ENCODE peak calls at places on chromosomes 6 and 20, in ten cellular contexts. One of them, this sample, is unnamed.
A peak's percentile ranks its signal among the peaks of the same experiment; 100 is the strongest.

GRCh38 chr20:39879296-39879695 is 809.7 kb downstream of the MAFB start:
- DNase-seq in psoas muscle: no peak
- DNase-seq in GM12878: no peak
- DNase-seq in epithelial cell of esophagus: peak; percentile 41
- DNase-seq in A549: no peak
- DNase-seq in astrocyte: peak; percentile 51
- DNase-seq in dorsolateral prefrontal cortex: no peak
- DNase-seq in lower lobe of right lung: no peak
- DNase-seq in tibial artery: no peak
- DNase-seq in right atrium auricular region: no peak
- DNase-seq in this sample: no peak

GRCh38 chr6:144330588-144330987 is 45.5 kb downstream of the UTRN start:
- DNase-seq in psoas muscle: no peak
- DNase-seq in GM12878: no peak
- DNase-seq in epithelial cell of esophagus: peak; percentile 86
- DNase-seq in A549: no peak
- DNase-seq in astrocyte: no peak
- DNase-seq in dorsolateral prefrontal cortex: no peak
- DNase-seq in lower lobe of right lung: peak; percentile 86
- DNase-seq in tibial artery: no peak
- DNase-seq in right atrium auricular region: no peak
- DNase-seq in this sample: peak; percentile 97

GRCh38 chr6:144266091-144266649 is 19.0 kb upstream of the UTRN start:
- DNase-seq in psoas muscle: peak; percentile 82
- DNase-seq in GM12878: no peak
- DNase-seq in epithelial cell of esophagus: peak; percentile 94
- DNase-seq in A549: peak; percentile 83
- DNase-seq in astrocyte: peak; percentile 85
- DNase-seq in dorsolateral prefrontal cortex: no peak
- DNase-seq in lower lobe of right lung: peak; percentile 60
- DNase-seq in tibial artery: peak; percentile 47
- DNase-seq in right atrium auricular region: peak; percentile 64
- DNase-seq in this sample: peak; percentile 55

GRCh38 chr6:165220030-165220429 is 89.4 kb downstream of the C6orf118 start:
- DNase-seq in psoas muscle: no peak
- DNase-seq in GM12878: no peak
- DNase-seq in epithelial cell of esophagus: no peak
- DNase-seq in A549: no peak
- DNase-seq in astrocyte: no peak
- DNase-seq in dorsolateral prefrontal cortex: no peak
- DNase-seq in lower lobe of right lung: no peak
- DNase-seq in tibial artery: no peak
- DNase-seq in right atrium auricular region: no peak
- DNase-seq in this sample: no peak

GRCh38 chr6:157541618-157542404 is 160.8 kb downstream of the ZDHHC14 start:
- DNase-seq in psoas muscle: no peak
- DNase-seq in GM12878: no peak
- DNase-seq in epithelial cell of esophagus: no peak
- DNase-seq in A549: no peak
- DNase-seq in astrocyte: no peak
- DNase-seq in dorsolateral prefrontal cortex: no peak
- DNase-seq in lower lobe of right lung: no peak
- DNase-seq in tibial artery: no peak
- DNase-seq in right atrium auricular region: no peak
- DNase-seq in this sample: no peak

GRCh38 chr6:161301338-161301737 is 27.5 kb upstream of the AGPAT4 start:
- DNase-seq in psoas muscle: no peak
- DNase-seq in GM12878: no peak
- DNase-seq in epithelial cell of esophagus: peak; percentile 71
- DNase-seq in A549: no peak
- DNase-seq in astrocyte: peak; percentile 82
- DNase-seq in dorsolateral prefrontal cortex: no peak
- DNase-seq in lower lobe of right lung: no peak
- DNase-seq in tibial artery: peak; percentile 35
- DNase-seq in right atrium auricular region: peak; percentile 62
- DNase-seq in this sample: no peak

GRCh38 chr6:1702580-1703051 is 92.9 kb downstream of the FOXC1 start:
- DNase-seq in psoas muscle: no peak
- DNase-seq in GM12878: no peak
- DNase-seq in epithelial cell of esophagus: no peak
- DNase-seq in A549: no peak
- DNase-seq in astrocyte: no peak
- DNase-seq in dorsolateral prefrontal cortex: no peak
- DNase-seq in lower lobe of right lung: no peak
- DNase-seq in tibial artery: no peak
- DNase-seq in right atrium auricular region: no peak
- DNase-seq in this sample: no peak

GRCh38 chr6:126550323-126550722 is 210.4 kb downstream of the CENPW start:
- DNase-seq in psoas muscle: no peak
- DNase-seq in GM12878: no peak
- DNase-seq in epithelial cell of esophagus: no peak
- DNase-seq in A549: peak; percentile 3
- DNase-seq in astrocyte: no peak
- DNase-seq in dorsolateral prefrontal cortex: no peak
- DNase-seq in lower lobe of right lung: no peak
- DNase-seq in tibial artery: no peak
- DNase-seq in right atrium auricular region: no peak
- DNase-seq in this sample: no peak

GRCh38 chr6:43668151-43669028 is 19.2 kb downstream of the MRPS18A start:
- DNase-seq in psoas muscle: peak; percentile 86
- DNase-seq in GM12878: peak; percentile 61
- DNase-seq in epithelial cell of esophagus: peak; percentile 82
- DNase-seq in A549: peak; percentile 63
- DNase-seq in astrocyte: peak; percentile 26
- DNase-seq in dorsolateral prefrontal cortex: peak; percentile 72
- DNase-seq in lower lobe of right lung: peak; percentile 73
- DNase-seq in tibial artery: peak; percentile 27
- DNase-seq in right atrium auricular region: peak; percentile 71
- DNase-seq in this sample: peak; percentile 83

GRCh38 chr6:11222385-11223277 is 9.8 kb downstream of the NEDD9 start:
- DNase-seq in psoas muscle: no peak
- DNase-seq in GM12878: no peak
- DNase-seq in epithelial cell of esophagus: peak; percentile 57
- DNase-seq in A549: peak; percentile 9
- DNase-seq in astrocyte: no peak
- DNase-seq in dorsolateral prefrontal cortex: no peak
- DNase-seq in lower lobe of right lung: no peak
- DNase-seq in tibial artery: no peak
- DNase-seq in right atrium auricular region: no peak
- DNase-seq in this sample: no peak

GRCh38 chr6:11221623-11222384 is 10.7 kb downstream of the NEDD9 start:
- DNase-seq in psoas muscle: no peak
- DNase-seq in GM12878: no peak
- DNase-seq in epithelial cell of esophagus: no peak
- DNase-seq in A549: peak; percentile 20
- DNase-seq in astrocyte: no peak
- DNase-seq in dorsolateral prefrontal cortex: no peak
- DNase-seq in lower lobe of right lung: no peak
- DNase-seq in tibial artery: no peak
- DNase-seq in right atrium auricular region: no peak
- DNase-seq in this sample: no peak

GRCh38 chr6:11224966-11225463 is 7.5 kb downstream of the NEDD9 start:
- DNase-seq in psoas muscle: no peak
- DNase-seq in GM12878: no peak
- DNase-seq in epithelial cell of esophagus: no peak
- DNase-seq in A549: no peak
- DNase-seq in astrocyte: no peak
- DNase-seq in dorsolateral prefrontal cortex: no peak
- DNase-seq in lower lobe of right lung: no peak
- DNase-seq in tibial artery: no peak
- DNase-seq in right atrium auricular region: no peak
- DNase-seq in this sample: no peak

GRCh38 chr6:11224252-11224965 is 8.1 kb downstream of the NEDD9 start:
- DNase-seq in psoas muscle: no peak
- DNase-seq in GM12878: peak; percentile 43
- DNase-seq in epithelial cell of esophagus: no peak
- DNase-seq in A549: no peak
- DNase-seq in astrocyte: peak; percentile 75
- DNase-seq in dorsolateral prefrontal cortex: no peak
- DNase-seq in lower lobe of right lung: no peak
- DNase-seq in tibial artery: no peak
- DNase-seq in right atrium auricular region: no peak
- DNase-seq in this sample: no peak

GRCh38 chr6:11223296-11223695 is 9.2 kb downstream of the NEDD9 start:
- DNase-seq in psoas muscle: no peak
- DNase-seq in GM12878: no peak
- DNase-seq in epithelial cell of esophagus: peak; percentile 78
- DNase-seq in A549: no peak
- DNase-seq in astrocyte: no peak
- DNase-seq in dorsolateral prefrontal cortex: no peak
- DNase-seq in lower lobe of right lung: no peak
- DNase-seq in tibial artery: no peak
- DNase-seq in right atrium auricular region: no peak
- DNase-seq in this sample: no peak
- H3K4me3 ChIP-seq in psoas muscle: no peak overlapping the region
- H3K4me3 ChIP-seq in GM12878: no peak overlapping the region
- H3K4me3 ChIP-seq in epithelial cell of esophagus: no peak overlapping the region
- H3K4me3 ChIP-seq in A549: no peak overlapping the region
- H3K4me3 ChIP-seq in astrocyte: no peak overlapping the region
- H3K4me3 ChIP-seq in dorsolateral prefrontal cortex: no peak overlapping the region
- H3K4me3 ChIP-seq in lower lobe of right lung: peak overlapping the region; percentile 15
- H3K4me3 ChIP-seq in tibial artery: no peak overlapping the region
- H3K4me3 ChIP-seq in right atrium auricular region: peak overlapping the region; percentile 12
- H3K4me3 ChIP-seq in this sample: no peak overlapping the region

DNA sequence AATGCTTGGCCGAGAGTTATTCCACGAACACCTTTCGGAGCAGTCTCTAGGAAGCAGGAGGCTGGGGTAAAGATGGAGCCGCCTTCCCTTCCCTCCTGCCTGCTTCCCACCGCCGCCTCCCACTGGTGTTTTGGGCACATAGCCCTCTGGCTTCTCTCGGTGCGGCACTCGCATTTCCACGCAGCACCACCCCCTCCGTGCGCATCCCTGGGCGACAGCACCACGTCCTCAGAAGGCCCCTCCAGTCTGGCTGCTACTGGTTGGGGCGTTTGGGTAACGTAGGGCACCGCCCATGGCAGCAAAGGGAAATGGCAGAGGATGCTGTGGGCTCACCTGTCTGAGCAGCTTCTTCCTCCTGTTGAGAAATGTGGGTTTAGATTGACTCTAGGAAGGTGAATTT is 2.4 kb downstream of the COL20A1 start:
- DNase-seq in psoas muscle: no peak
- DNase-seq in GM12878: no peak
- DNase-seq in epithelial cell of esophagus: no peak
- DNase-seq in A549: no peak
- DNase-seq in astrocyte: no peak
- DNase-seq in dorsolateral prefrontal cortex: no peak
- DNase-seq in lower lobe of right lung: no peak
- DNase-seq in tibial artery: no peak
- DNase-seq in right atrium auricular region: no peak
- DNase-seq in this sample: no peak
- TF ChIP-seq CTCF in psoas muscle: no peak
- TF ChIP-seq CTCF in GM12878: no peak
- TF ChIP-seq CTCF in epithelial cell of esophagus: no peak
- TF ChIP-seq CTCF in A549: peak; percentile 21
- TF ChIP-seq CTCF in astrocyte: no peak
- TF ChIP-seq CTCF in dorsolateral prefrontal cortex: no peak
- TF ChIP-seq CTCF in lower lobe of right lung: no peak
- TF ChIP-seq CTCF in tibial artery: no peak
- TF ChIP-seq CTCF in right atrium auricular region: no peak
- TF ChIP-seq CTCF in this sample: no peak

GRCh38 chr6:124466949-124467348 is 495.3 kb upstream of the RNF217 start:
- DNase-seq in psoas muscle: no peak
- DNase-seq in GM12878: no peak
- DNase-seq in epithelial cell of esophagus: no peak
- DNase-seq in A549: no peak
- DNase-seq in astrocyte: peak; percentile 8
- DNase-seq in dorsolateral prefrontal cortex: no peak
- DNase-seq in lower lobe of right lung: no peak
- DNase-seq in tibial artery: no peak
- DNase-seq in right atrium auricular region: no peak
- DNase-seq in this sample: no peak

DNA sequence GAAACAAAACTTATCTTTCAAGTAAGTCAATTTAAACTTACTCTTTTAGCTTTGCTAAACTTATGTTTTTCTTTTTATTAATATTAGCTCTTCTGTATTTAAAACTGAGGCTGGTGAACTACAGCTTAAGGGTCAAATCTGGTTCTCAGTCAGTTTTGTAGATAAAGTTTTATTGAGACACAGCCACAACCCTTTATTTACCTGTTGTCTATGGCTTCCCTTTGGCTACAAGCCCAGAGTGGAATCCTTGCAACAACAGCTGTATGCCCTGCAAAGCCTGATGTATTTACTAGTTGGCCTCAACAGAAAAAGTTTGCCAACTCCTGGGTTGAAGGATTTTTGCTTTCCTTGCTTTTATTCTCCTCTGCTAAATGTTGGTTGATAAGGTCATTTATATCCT is 491.4 kb upstream of the RNF217 start:
- DNase-seq in psoas muscle: no peak
- DNase-seq in GM12878: no peak
- DNase-seq in epithelial cell of esophagus: no peak
- DNase-seq in A549: no peak
- DNase-seq in astrocyte: no peak
- DNase-seq in dorsolateral prefrontal cortex: no peak
- DNase-seq in lower lobe of right lung: no peak
- DNase-seq in tibial artery: no peak
- DNase-seq in right atrium auricular region: no peak
- DNase-seq in this sample: peak; percentile 11
- H3K4me3 ChIP-seq in psoas muscle: no peak overlapping the region
- H3K4me3 ChIP-seq in GM12878: no peak overlapping the region
- H3K4me3 ChIP-seq in epithelial cell of esophagus: no peak overlapping the region
- H3K4me3 ChIP-seq in A549: no peak overlapping the region
- H3K4me3 ChIP-seq in astrocyte: no peak overlapping the region
- H3K4me3 ChIP-seq in dorsolateral prefrontal cortex: no peak overlapping the region
- H3K4me3 ChIP-seq in lower lobe of right lung: no peak overlapping the region
- H3K4me3 ChIP-seq in tibial artery: no peak overlapping the region
- H3K4me3 ChIP-seq in right atrium auricular region: no peak overlapping the region
- H3K4me3 ChIP-seq in this sample: no peak overlapping the region

DNA sequence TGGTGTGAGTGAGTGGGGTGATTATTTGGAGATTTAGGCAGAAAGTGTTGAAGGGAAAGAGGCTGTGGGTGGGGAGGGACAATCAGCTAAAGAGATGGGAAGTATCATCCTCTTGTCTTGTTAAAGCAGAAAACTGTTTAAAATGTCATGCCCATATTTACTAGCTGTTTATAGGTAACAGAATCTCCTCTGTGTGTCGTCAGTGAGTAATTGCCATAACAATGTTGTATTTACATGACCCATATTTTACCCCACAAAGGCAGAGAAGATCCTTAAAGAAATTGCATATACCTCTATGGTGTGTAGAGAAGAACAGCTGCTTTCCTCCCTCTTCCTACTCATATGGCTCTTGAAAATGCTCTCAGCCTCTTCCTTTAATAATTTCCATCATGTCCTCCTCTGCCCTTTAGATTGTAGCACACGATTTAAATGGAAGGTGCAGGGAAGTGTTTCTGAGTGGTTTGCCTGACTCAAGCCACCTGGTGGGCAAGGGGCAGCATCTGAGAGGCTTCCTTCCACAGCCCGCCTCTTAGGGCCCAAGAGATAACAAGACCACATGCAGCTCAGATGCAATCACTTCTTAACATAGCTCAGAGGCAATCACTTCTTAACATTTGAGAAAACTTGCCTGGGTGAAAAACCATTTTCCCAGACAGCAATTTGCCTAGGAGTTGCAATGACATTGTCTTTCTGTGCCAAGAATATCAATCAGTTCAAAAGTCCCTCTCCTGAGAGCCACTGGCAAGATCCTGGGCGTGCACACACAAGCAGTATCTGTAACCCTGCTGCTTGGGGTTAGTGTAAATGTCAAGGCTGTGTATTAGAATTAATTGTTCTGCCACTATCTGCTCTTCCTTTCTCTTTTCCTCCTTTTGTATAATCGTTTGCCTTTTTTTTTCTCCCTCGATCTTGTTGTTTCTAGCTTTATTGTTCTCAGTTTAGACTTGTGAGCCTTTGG is 44.1 kb upstream of the EDN1 start:
- DNase-seq in psoas muscle: no peak
- DNase-seq in GM12878: no peak
- DNase-seq in epithelial cell of esophagus: peak; percentile 30
- DNase-seq in A549: peak; percentile 27
- DNase-seq in astrocyte: no peak
- DNase-seq in dorsolateral prefrontal cortex: no peak
- DNase-seq in lower lobe of right lung: no peak
- DNase-seq in tibial artery: no peak
- DNase-seq in right atrium auricular region: no peak
- DNase-seq in this sample: peak; percentile 10
- TF ChIP-seq CTCF in psoas muscle: no peak
- TF ChIP-seq CTCF in GM12878: no peak
- TF ChIP-seq CTCF in epithelial cell of esophagus: no peak
- TF ChIP-seq CTCF in A549: no peak
- TF ChIP-seq CTCF in astrocyte: no peak
- TF ChIP-seq CTCF in dorsolateral prefrontal cortex: no peak
- TF ChIP-seq CTCF in lower lobe of right lung: no peak
- TF ChIP-seq CTCF in tibial artery: no peak
- TF ChIP-seq CTCF in right atrium auricular region: no peak
- TF ChIP-seq CTCF in this sample: peak; percentile 8

This sample was measured in LNCaP clone FGC.